ENCODE peak calls at places on chromosomes 11 and 22, in six cellular contexts. Y is adrenal gland, D is stomach, X is thyroid gland, M is NB4, K is IMR-90. Z is an unnamed sample.

GRCh38 chr11:860238-861104 is 17.8 kb downstream of the TSPAN4 start:
- DNase-seq in D (no peak), M (no peak), X (no peak), K (no peak), Y (no peak), Z (no peak)

GRCh38 chr22:43159484-43160178 is 8.3 kb downstream of the TSPO start:
- DNase-seq in D (peak), Y (no peak), K (no peak), M (no peak), X (peak), Z (peak)

GRCh38 chr22:30219049-30219448 is 27.5 kb downstream of the LIF start:
- DNase-seq in K (no peak), D (no peak), Y (no peak), X (no peak), M (no peak), Z (no peak)

GRCh38 chr11:2301631-2302272 is at the start of the genes C11orf21 and TSPAN32:
- DNase-seq in X (no peak), Y (peak), K (peak), M (peak), D (peak), Z (peak)

GRCh38 chr11:116615211-116615865 is 157.4 kb downstream of the BUD13 start:
- DNase-seq in X (no peak), K (no peak), D (no peak), Y (no peak), M (no peak), Z (no peak)

GRCh38 chr11:2586091-2586792 is 113.6 kb downstream of the KCNQ1OT1 start:
- DNase-seq in Y (no peak), M (no peak), K (no peak), D (peak), X (peak), Z (peak)

GRCh38 chr22:36386351-36386899 is 1.3 kb downstream of the MYH9 start:
- DNase-seq in M (peak), D (no peak), K (no peak), Y (peak), X (peak), Z (peak)

GRCh38 chr22:42799462-42800405 is 57.3 kb downstream of the ARFGAP3 start:
- DNase-seq in X (no peak), Y (no peak), D (no peak), M (peak), K (no peak), Z (no peak)

GRCh38 chr22:35844886-35845285 is 127.2 kb downstream of the APOL5 start:
- DNase-seq in D (no peak), K (no peak), X (no peak), M (no peak), Y (no peak), Z (no peak)

GRCh38 chr11:86484164-86484794 is 109.6 kb downstream of the CCDC81 start:
- DNase-seq in M (no peak), Y (peak), K (peak), X (no peak), D (no peak), Z (no peak)

GRCh38 chr22:19757140-19757984 is 3.2 kb upstream of the TBX1 start:
- DNase-seq in K (no peak), X (no peak), Y (no peak), M (peak), D (no peak), Z (peak)

GRCh38 chr11:85974126-85974525 is 94.8 kb downstream of the PICALM start:
- DNase-seq in K (peak), X (no peak), M (no peak), Y (no peak), D (no peak), Z (no peak)

GRCh38 chr11:61418136-61418535 is 11.6 kb downstream of the CPSF7 start:
- DNase-seq in Y (no peak), X (no peak), M (no peak), D (no peak), K (peak), Z (no peak)

GRCh38 chr11:2258501-2259465 is 11.6 kb downstream of the ASCL2 start:
- DNase-seq in D (peak), X (no peak), Y (no peak), K (no peak), M (no peak), Z (peak)

GRCh38 chr11:70077411-70078094 is 564 bp upstream of the ANO1 start:
- DNase-seq in K (no peak), M (no peak), X (no peak), D (no peak), Y (no peak), Z (no peak)

GRCh38 chr11:120316880-120317688 is 8.0 kb upstream of the TLCD5 start:
- DNase-seq in K (peak), X (peak), M (no peak), Y (no peak), D (peak), Z (peak)

GRCh38 chr11:27721505-27722116 is 21.4 kb upstream of the BDNF start:
- DNase-seq in K (no peak), X (no peak), Y (no peak), M (no peak), D (no peak), Z (no peak)

GRCh38 chr22:46018859-46019258 is 41.9 kb upstream of the WNT7B start:
- DNase-seq in K (no peak), M (no peak), D (no peak), X (no peak), Y (no peak), Z (no peak)

GRCh38 chr11:119107538-119108150 is 500 bp downstream of the C2CD2L start:
- DNase-seq in M (peak), K (no peak), D (no peak), Y (no peak), X (no peak), Z (no peak)

DNA sequence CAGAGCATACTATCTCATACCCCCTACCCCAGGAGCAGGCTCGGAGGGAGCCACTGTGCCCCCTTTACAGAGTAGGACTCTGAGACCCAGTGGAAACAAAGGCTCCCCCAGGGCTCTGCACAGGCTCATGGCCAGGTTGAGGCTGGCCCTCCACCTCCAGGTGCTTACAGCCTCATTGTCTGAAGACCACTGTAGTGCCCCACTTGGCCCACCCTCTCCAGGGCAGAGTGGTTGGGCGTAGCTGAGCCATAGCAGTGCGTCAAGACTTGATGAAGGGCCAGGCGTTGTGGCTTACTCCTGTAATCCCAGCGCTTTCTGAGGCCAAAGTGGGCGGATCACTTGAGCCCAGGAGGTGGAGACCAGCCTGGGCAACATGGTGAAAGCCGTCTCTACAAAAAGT is 1.7 kb downstream of the ANKRD13D start:
- DNase-seq in Y (no peak), X (no peak), K (no peak), D (no peak), M (no peak), Z (no peak)
- TF ChIP-seq POLR2A in Y (no peak), X (no peak), K (no peak), D (no peak), M (no peak), Z (no peak)

GRCh38 chr22:32674925-32675825 is 126.3 kb upstream of the TIMP3 start:
- DNase-seq in D (no peak), M (peak), Y (no peak), K (no peak), X (no peak), Z (no peak)
- TF ChIP-seq CTCF in D (no peak), M (no peak), Y (no peak), K (peak), X (no peak), Z (no peak)

GRCh38 chr22:49972163-49973017 is 11.8 kb downstream of the PIM3 start:
- DNase-seq in D (peak), M (no peak), X (peak), Y (peak), K (no peak), Z (peak)

GRCh38 chr22:49971232-49972162 is 10.9 kb downstream of the PIM3 start:
- DNase-seq in K (no peak), M (peak), X (peak), D (peak), Y (peak), Z (peak)

GRCh38 chr22:49968831-49969661 is 8.5 kb downstream of the PIM3 start:
- DNase-seq in M (no peak), X (no peak), D (peak), Y (peak), K (no peak), Z (peak)

GRCh38 chr22:49969751-49970527 is 9.4 kb downstream of the PIM3 start:
- DNase-seq in X (no peak), D (peak), M (no peak), Y (peak), K (no peak), Z (peak)

GRCh38 chr22:49970528-49971231 is 10.1 kb downstream of the PIM3 start:
- DNase-seq in M (peak), K (peak), D (peak), X (peak), Y (peak), Z (peak)
- TF ChIP-seq POLR2A in M (peak), K (peak), D (no peak), X (peak), Y (peak), Z (peak)

GRCh38 chr11:9386901-9387300 is 2.4 kb downstream of the IPO7 start:
- DNase-seq in M (peak), X (no peak), K (no peak), D (no peak), Y (no peak), Z (no peak)

GRCh38 chr11:9380773-9381172 is 3.7 kb upstream of the IPO7 start:
- DNase-seq in K (no peak), M (no peak), Y (no peak), X (no peak), D (no peak), Z (no peak)

GRCh38 chr11:9385288-9385902 is 943 bp downstream of the IPO7 start:
- DNase-seq in M (peak), D (peak), Y (no peak), K (no peak), X (no peak), Z (peak)

GRCh38 chr11:9386086-9386485 is 1.6 kb downstream of the IPO7 start:
- DNase-seq in M (no peak), K (no peak), X (no peak), Y (no peak), D (no peak), Z (no peak)

GRCh38 chr11:9384535-9385287 is at the start of gene IPO7:
- DNase-seq in K (peak), D (peak), X (peak), Y (peak), M (peak), Z (peak)
- TF ChIP-seq CTCF in K (peak), D (no peak), X (peak), Y (peak), M (no peak), Z (peak)

GRCh38 chr11:47527186-47527585 is 25.7 kb downstream of the CELF1 start:
- DNase-seq in Y (no peak), M (no peak), K (no peak), X (no peak), D (no peak), Z (no peak)

GRCh38 chr11:47536925-47537324 is 16.0 kb downstream of the CELF1 start:
- DNase-seq in D (no peak), X (no peak), M (no peak), Y (no peak), K (no peak), Z (no peak)

GRCh38 chr11:47534707-47535251 is 18.2 kb downstream of the CELF1 start:
- DNase-seq in Y (no peak), X (no peak), K (no peak), D (no peak), M (peak), Z (no peak)

GRCh38 chr11:47533690-47534135 is 19.2 kb downstream of the CELF1 start:
- DNase-seq in D (no peak), M (no peak), K (peak), X (peak), Y (no peak), Z (no peak)

GRCh38 chr11:47532597-47533213 is 20.2 kb downstream of the CELF1 start:
- DNase-seq in M (no peak), Y (no peak), X (no peak), K (peak), D (no peak), Z (no peak)
- TF ChIP-seq POLR2A in M (no peak), Y (no peak), X (no peak), K (no peak), D (no peak), Z (no peak)

Z was measured in Peyer's patch.